ENCODE peak calls at places on chromosomes 6 and 20, in four cellular contexts. Y is right lobe of liver, I is lower lobe of right lung, V is prostate gland. L is an unnamed sample.
A peak's percentile ranks its signal among the peaks of the same experiment; 100 is the strongest.

GRCh38 chr20:63177134-63177784 is 38.7 kb downstream of the YTHDF1 start:
- DNase-seq in Y (no peak), I (no peak), V (no peak), L (no peak)

GRCh38 chr6:18564775-18565174 is 177.6 kb downstream of the RNF144B start:
- DNase-seq in I (no peak), V (no peak), Y (no peak), L (no peak)

GRCh38 chr20:58294497-58295455 is 14.7 kb upstream of the RAB22A start:
- DNase-seq in Y (no peak), V (no peak), I (no peak), L (no peak)

GRCh38 chr20:45037635-45038034 is 63.3 kb downstream of the KCNS1 start:
- DNase-seq in V (no peak), I (no peak), Y (no peak), L (no peak)

GRCh38 chr6:63637865-63638445 is 2.4 kb downstream of the PHF3 start:
- DNase-seq in Y (no peak), V (no peak), I (no peak), L (no peak)

GRCh38 chr6:129812145-129812777 is 48.9 kb downstream of the TMEM244 start:
- DNase-seq in Y (no peak), I (no peak), V (no peak), L (no peak)

GRCh38 chr6:84197708-84198107 is 29.7 kb downstream of the CEP162 start:
- DNase-seq in V (no peak), Y (no peak), I (no peak), L (no peak)

GRCh38 chr6:156262014-156262413 is 515.2 kb upstream of the ARID1B start:
- DNase-seq in V (peak; percentile 62), I (no peak), Y (peak; percentile 59), L (no peak)

GRCh38 chr6:21144928-21145327 is 448.6 kb upstream of the SOX4 start:
- DNase-seq in I (no peak), Y (no peak), V (no peak), L (no peak)

GRCh38 chr20:32458061-32458836 is 100.1 kb downstream of the ASXL1 start:
- DNase-seq in I (no peak), Y (no peak), V (no peak), L (no peak)

GRCh38 chr6:143514996-143515760 is 3.7 kb upstream of the FUCA2 start:
- DNase-seq in V (no peak), I (peak; percentile 48), Y (no peak), L (peak; percentile 25)

GRCh38 chr6:114355300-114355699 is 12.5 kb upstream of the HS3ST5 start:
- DNase-seq in I (no peak), V (no peak), Y (no peak), L (no peak)

GRCh38 chr20:53707341-53708102 is 113.9 kb upstream of the ZNF217 start:
- DNase-seq in I (no peak), Y (no peak), V (no peak), L (peak; percentile 71)

GRCh38 chr6:28542440-28543293 is 17.0 kb downstream of the GPX5 start:
- DNase-seq in V (peak; percentile 41), Y (no peak), I (peak; percentile 64), L (peak; percentile 83)

GRCh38 chr6:132527791-132528190 is 10.3 kb upstream of the TAAR9 start:
- DNase-seq in Y (no peak), V (no peak), I (no peak), L (peak; percentile 83)

GRCh38 chr6:760982-761955 is 68.3 kb upstream of the EXOC2 start:
- DNase-seq in Y (no peak), I (no peak), V (no peak), L (no peak)

GRCh38 chr20:39458452-39458851 is 496.3 kb downstream of the DHX35 start:
- DNase-seq in Y (no peak), V (no peak), I (no peak), L (no peak)

GRCh38 chr6:78611097-78611625 is 256.2 kb upstream of the IRAK1BP1 start:
- DNase-seq in Y (no peak), I (no peak), V (no peak), L (no peak)

GRCh38 chr6:122734529-122735203 is 44.9 kb upstream of the FABP7 start:
- DNase-seq in Y (no peak), V (no peak), I (no peak), L (no peak)

GRCh38 chr20:58716476-58717277 is 24.1 kb downstream of the NPEPL1 start:
- DNase-seq in V (peak; percentile 3), Y (peak; percentile 42), I (no peak), L (no peak)

GRCh38 chr20:16069416-16070010 is 503.7 kb downstream of the KIF16B start:
- DNase-seq in I (no peak), Y (no peak), V (no peak), L (no peak)

GRCh38 chr6:31558631-31559500 is 11.5 kb downstream of the NFKBIL1 start:
- DNase-seq in I (peak; percentile 64), Y (peak; percentile 64), V (no peak), L (no peak)

GRCh38 chr20:62925420-62926228 is 681 bp downstream of the DIDO1 start:
- DNase-seq in I (no peak), V (no peak), Y (peak; percentile 66), L (no peak)

GRCh38 chr6:3775386-3775785 is 23.9 kb upstream of the PXDC1 start:
- DNase-seq in V (no peak), Y (no peak), I (no peak), L (no peak)

GRCh38 chr20:56437196-56437960 is 25.3 kb downstream of the CASS4 start:
- DNase-seq in I (no peak), V (no peak), Y (no peak), L (no peak)

GRCh38 chr6:139680819-139681218 is 306.4 kb upstream of the CITED2 start:
- DNase-seq in V (no peak), Y (no peak), I (no peak), L (no peak)

GRCh38 chr6:3844097-3844463 is 5.1 kb upstream of the FAM50B start:
- DNase-seq in Y (no peak), I (no peak), V (no peak), L (peak; percentile 69)

GRCh38 chr6:40715501-40716403 is 128.6 kb upstream of the LRFN2 start:
- DNase-seq in I (no peak), Y (no peak), V (no peak), L (no peak)

GRCh38 chr6:157762636-157763035 is 60.4 kb upstream of the SNX9 start:
- DNase-seq in I (no peak), V (no peak), Y (no peak), L (peak; percentile 47)

DNA sequence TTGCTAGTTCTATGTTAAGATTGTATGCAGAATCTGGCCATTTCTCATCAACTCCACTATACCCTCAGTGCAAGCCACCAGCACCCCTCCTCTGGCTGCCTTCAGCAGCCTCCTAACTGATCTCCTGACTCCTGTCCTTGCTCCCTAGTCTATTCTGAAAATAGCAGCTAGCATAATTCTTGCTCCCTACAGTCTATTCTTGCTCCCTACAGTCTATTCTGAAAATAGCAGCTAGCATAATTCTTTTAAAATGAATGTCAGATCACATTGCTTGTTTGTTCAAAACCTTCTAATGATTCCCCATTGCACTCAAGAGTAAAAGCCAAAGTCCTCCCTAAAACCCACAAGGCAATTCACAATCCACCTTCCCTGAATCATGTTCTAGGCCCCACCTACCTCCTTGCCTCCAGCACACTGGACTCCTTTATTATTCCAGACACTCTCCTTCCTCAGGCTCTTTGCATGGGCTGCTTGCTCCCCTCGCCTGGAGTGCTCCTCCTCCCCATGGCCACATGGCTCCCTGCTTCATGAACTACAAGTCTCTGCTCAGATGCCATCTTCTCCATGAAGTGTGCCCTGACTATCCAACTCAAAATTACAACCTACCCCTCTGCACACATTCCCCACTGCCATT is 164.2 kb upstream of the TNFAIP3 start:
- DNase-seq in Y (no peak), V (no peak), I (no peak), L (no peak)
- TF ChIP-seq CTCF in Y (no peak), V (no peak), I (no peak), L (no peak)

DNA sequence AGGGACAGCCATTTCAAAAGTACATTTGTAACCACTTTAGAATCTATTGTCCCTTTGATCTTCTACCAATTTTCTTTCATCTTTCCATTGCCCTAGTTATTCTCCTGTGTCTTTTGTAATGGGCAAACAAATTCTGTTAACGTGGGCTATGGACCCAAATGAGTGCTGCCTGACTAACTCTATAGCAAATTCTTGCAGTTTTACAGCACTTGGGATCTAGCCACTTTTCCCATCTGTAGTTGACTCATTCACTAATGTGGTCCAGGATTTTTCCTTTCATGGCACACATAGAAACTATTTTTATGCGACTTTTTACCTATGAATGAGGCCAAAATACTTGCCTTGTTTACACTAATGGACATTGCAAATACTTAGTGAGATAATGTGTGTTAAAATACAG is 52.0 kb downstream of the GRIK2 start:
- DNase-seq in I (no peak), Y (no peak), V (no peak), L (peak; percentile 84)
- H3K4me3 ChIP-seq in I (no peak overlapping the region), Y (no peak overlapping the region), V (no peak overlapping the region), L (no peak overlapping the region)

GRCh38 chr6:168715643-168716481 is 274.9 kb downstream of the SMOC2 start:
- DNase-seq in I (no peak), V (no peak), Y (peak; percentile 22), L (no peak)

GRCh38 chr6:168714547-168715260 is 273.7 kb downstream of the SMOC2 start:
- DNase-seq in I (no peak), V (no peak), Y (no peak), L (no peak)

GRCh38 chr6:168711666-168712300 is 270.8 kb downstream of the SMOC2 start:
- DNase-seq in Y (peak; percentile 25), I (no peak), V (no peak), L (no peak)

GRCh38 chr6:168713013-168713412 is 272.0 kb downstream of the SMOC2 start:
- DNase-seq in I (no peak), Y (no peak), V (no peak), L (no peak)

GRCh38 chr6:168713839-168714238 is 272.9 kb downstream of the SMOC2 start:
- DNase-seq in I (no peak), Y (no peak), V (no peak), L (peak; percentile 8)
- TF ChIP-seq CTCF in I (peak; percentile 27), Y (peak; percentile 39), V (peak; percentile 10), L (peak; percentile 24)

GRCh38 chr6:165985281-165985925 is 182.2 kb downstream of the TBXT start:
- DNase-seq in Y (no peak), V (no peak), I (no peak), L (no peak)

GRCh38 chr6:165988306-165988756 is 179.3 kb downstream of the TBXT start:
- DNase-seq in Y (no peak), I (no peak), V (no peak), L (no peak)

GRCh38 chr6:165985926-165986646 is 181.6 kb downstream of the TBXT start:
- DNase-seq in I (no peak), V (no peak), Y (no peak), L (no peak)

GRCh38 chr6:165987483-165988305 is 180.0 kb downstream of the TBXT start:
- DNase-seq in I (no peak), Y (no peak), V (no peak), L (peak; percentile 87)

DNA sequence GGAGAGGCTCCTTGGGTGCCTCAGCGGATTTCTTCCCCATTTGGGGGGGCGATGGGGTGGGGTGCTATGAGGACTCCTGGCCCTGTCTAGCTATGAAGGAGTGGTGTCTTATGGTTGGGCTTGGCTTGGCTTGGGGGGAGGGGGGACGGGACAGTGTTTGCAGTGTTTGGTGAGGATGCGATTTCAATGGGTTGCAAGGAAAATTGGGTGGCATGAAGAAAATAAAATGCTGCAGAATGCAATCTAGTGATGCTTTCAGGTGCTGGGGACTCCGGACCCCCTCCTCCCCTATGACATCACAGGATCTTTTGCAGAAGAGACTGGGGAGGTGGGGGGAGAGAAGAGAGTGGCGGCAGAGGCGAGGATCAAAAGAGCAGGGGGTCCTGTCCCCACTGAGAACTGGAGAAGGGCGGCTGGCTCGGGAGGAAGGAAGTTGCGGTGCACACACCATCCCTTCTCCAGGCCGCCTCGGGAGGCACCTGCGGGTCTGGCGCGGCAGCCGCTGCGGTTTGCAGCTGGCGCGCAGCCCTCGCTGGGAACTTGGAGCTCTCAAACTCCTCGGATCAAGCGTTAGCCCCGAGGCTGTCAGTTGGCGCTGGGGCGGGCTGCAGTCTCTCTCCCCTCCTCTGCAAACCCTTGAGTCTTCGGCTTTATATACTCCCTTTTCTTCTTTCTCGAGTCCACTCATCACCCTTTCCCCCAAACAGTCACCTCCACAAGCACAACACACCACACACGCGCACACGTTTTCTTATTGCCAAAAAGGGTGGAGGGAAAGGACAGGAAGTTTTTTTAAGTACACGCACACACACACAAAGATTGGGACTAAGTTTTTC is 180.8 kb downstream of the TBXT start:
- DNase-seq in I (no peak), Y (no peak), V (no peak), L (peak; percentile 30)
- H3K4me3 ChIP-seq in I (peak overlapping the region; percentile 29), Y (no peak overlapping the region), V (no peak overlapping the region), L (peak overlapping the region; percentile 35)

L was measured in fibroblast of mammary gland.